ENCODE peak calls at places on chromosome X, in seven cellular contexts. One of them, this sample, is unnamed.

GRCh38 chrX:108000751-108001150 is 18.6 kb upstream of the TEX13B start:
- DNase-seq in left ventricle myocardium inferior: no peak
- DNase-seq in ovary: no peak
- DNase-seq in lower lobe of right lung: no peak
- DNase-seq in heart right ventricle: no peak
- DNase-seq in osteoblast: no peak
- DNase-seq in fibroblast of lung: peak
- DNase-seq in this sample: no peak

GRCh38 chrX:130081421-130082045 is 28.8 kb downstream of the ELF4 start:
- DNase-seq in left ventricle myocardium inferior: no peak
- DNase-seq in heart right ventricle: no peak
- DNase-seq in fibroblast of lung: no peak
- DNase-seq in osteoblast: peak
- DNase-seq in lower lobe of right lung: no peak
- DNase-seq in ovary: no peak
- DNase-seq in this sample: no peak

GRCh38 chrX:920234-920799 is 289.7 kb downstream of the SHOX start:
- DNase-seq in ovary: no peak
- DNase-seq in heart right ventricle: no peak
- DNase-seq in osteoblast: peak
- DNase-seq in fibroblast of lung: no peak
- DNase-seq in left ventricle myocardium inferior: no peak
- DNase-seq in lower lobe of right lung: no peak
- DNase-seq in this sample: no peak

GRCh38 chrX:155612312-155613224 is at the start of gene TMLHE:
- DNase-seq in osteoblast: peak
- DNase-seq in fibroblast of lung: peak
- DNase-seq in left ventricle myocardium inferior: peak
- DNase-seq in ovary: peak
- DNase-seq in lower lobe of right lung: peak
- DNase-seq in heart right ventricle: peak
- DNase-seq in this sample: peak

GRCh38 chrX:71930298-71930697 is 19.7 kb downstream of the NHSL2 start:
- DNase-seq in left ventricle myocardium inferior: no peak
- DNase-seq in heart right ventricle: no peak
- DNase-seq in osteoblast: no peak
- DNase-seq in ovary: no peak
- DNase-seq in fibroblast of lung: no peak
- DNase-seq in lower lobe of right lung: no peak
- DNase-seq in this sample: no peak

GRCh38 chrX:858542-859078 is 228.0 kb downstream of the SHOX start:
- DNase-seq in heart right ventricle: no peak
- DNase-seq in lower lobe of right lung: no peak
- DNase-seq in osteoblast: no peak
- DNase-seq in ovary: no peak
- DNase-seq in fibroblast of lung: no peak
- DNase-seq in left ventricle myocardium inferior: no peak
- DNase-seq in this sample: no peak

GRCh38 chrX:46796574-46797191 is 37.8 kb upstream of the SLC9A7 start:
- DNase-seq in fibroblast of lung: peak
- DNase-seq in heart right ventricle: peak
- DNase-seq in ovary: peak
- DNase-seq in left ventricle myocardium inferior: peak
- DNase-seq in lower lobe of right lung: peak
- DNase-seq in osteoblast: peak
- DNase-seq in this sample: peak

GRCh38 chrX:119757979-119758681 is at the start of gene SOWAHD:
- DNase-seq in lower lobe of right lung: peak
- DNase-seq in osteoblast: peak
- DNase-seq in heart right ventricle: no peak
- DNase-seq in left ventricle myocardium inferior: peak
- DNase-seq in ovary: peak
- DNase-seq in fibroblast of lung: peak
- DNase-seq in this sample: no peak

GRCh38 chrX:38754102-38754790 is 47.0 kb upstream of the MID1IP1 start:
- DNase-seq in left ventricle myocardium inferior: no peak
- DNase-seq in ovary: peak
- DNase-seq in fibroblast of lung: peak
- DNase-seq in osteoblast: no peak
- DNase-seq in heart right ventricle: peak
- DNase-seq in lower lobe of right lung: no peak
- DNase-seq in this sample: no peak

GRCh38 chrX:132461886-132462285 is 27.0 kb downstream of the MBNL3 start:
- DNase-seq in osteoblast: no peak
- DNase-seq in ovary: no peak
- DNase-seq in heart right ventricle: no peak
- DNase-seq in lower lobe of right lung: no peak
- DNase-seq in left ventricle myocardium inferior: no peak
- DNase-seq in fibroblast of lung: no peak
- DNase-seq in this sample: no peak

GRCh38 chrX:20372533-20372932 is 105.8 kb upstream of the RPS6KA3 start:
- DNase-seq in ovary: no peak
- DNase-seq in heart right ventricle: no peak
- DNase-seq in left ventricle myocardium inferior: no peak
- DNase-seq in osteoblast: peak
- DNase-seq in fibroblast of lung: no peak
- DNase-seq in lower lobe of right lung: no peak
- DNase-seq in this sample: no peak

GRCh38 chrX:20373063-20373462 is 106.4 kb upstream of the RPS6KA3 start:
- DNase-seq in osteoblast: no peak
- DNase-seq in fibroblast of lung: no peak
- DNase-seq in left ventricle myocardium inferior: no peak
- DNase-seq in lower lobe of right lung: no peak
- DNase-seq in heart right ventricle: no peak
- DNase-seq in ovary: no peak
- DNase-seq in this sample: no peak

GRCh38 chrX:20374450-20374849 is 107.7 kb upstream of the RPS6KA3 start:
- DNase-seq in ovary: no peak
- DNase-seq in osteoblast: no peak
- DNase-seq in fibroblast of lung: no peak
- DNase-seq in heart right ventricle: no peak
- DNase-seq in lower lobe of right lung: no peak
- DNase-seq in left ventricle myocardium inferior: no peak
- DNase-seq in this sample: no peak

GRCh38 chrX:20378291-20378920 is 111.7 kb upstream of the RPS6KA3 start:
- DNase-seq in heart right ventricle: no peak
- DNase-seq in ovary: no peak
- DNase-seq in osteoblast: peak
- DNase-seq in fibroblast of lung: no peak
- DNase-seq in lower lobe of right lung: no peak
- DNase-seq in left ventricle myocardium inferior: no peak
- DNase-seq in this sample: no peak

GRCh38 chrX:20374866-20375530 is 108.3 kb upstream of the RPS6KA3 start:
- DNase-seq in fibroblast of lung: no peak
- DNase-seq in lower lobe of right lung: no peak
- DNase-seq in left ventricle myocardium inferior: no peak
- DNase-seq in osteoblast: no peak
- DNase-seq in heart right ventricle: no peak
- DNase-seq in ovary: no peak
- DNase-seq in this sample: no peak
- H3K27ac ChIP-seq in fibroblast of lung: no peak
- H3K27ac ChIP-seq in lower lobe of right lung: peak
- H3K27ac ChIP-seq in left ventricle myocardium inferior: peak
- H3K27ac ChIP-seq in osteoblast: no peak
- H3K27ac ChIP-seq in heart right ventricle: no peak
- H3K27ac ChIP-seq in ovary: no peak
- H3K27ac ChIP-seq in this sample: no peak

GRCh38 chrX:13005671-13006473 is 31.0 kb downstream of the TMSB4X start:
- DNase-seq in osteoblast: peak
- DNase-seq in fibroblast of lung: peak
- DNase-seq in lower lobe of right lung: no peak
- DNase-seq in ovary: no peak
- DNase-seq in left ventricle myocardium inferior: no peak
- DNase-seq in heart right ventricle: no peak
- DNase-seq in this sample: no peak

GRCh38 chrX:12999422-12999821 is 24.5 kb downstream of the TMSB4X start:
- DNase-seq in osteoblast: no peak
- DNase-seq in heart right ventricle: no peak
- DNase-seq in ovary: no peak
- DNase-seq in left ventricle myocardium inferior: no peak
- DNase-seq in lower lobe of right lung: no peak
- DNase-seq in fibroblast of lung: no peak
- DNase-seq in this sample: no peak

GRCh38 chrX:13000311-13000811 is 25.5 kb downstream of the TMSB4X start:
- DNase-seq in left ventricle myocardium inferior: no peak
- DNase-seq in lower lobe of right lung: peak
- DNase-seq in heart right ventricle: no peak
- DNase-seq in osteoblast: peak
- DNase-seq in fibroblast of lung: no peak
- DNase-seq in ovary: no peak
- DNase-seq in this sample: no peak

GRCh38 chrX:13001097-13001496 is 26.2 kb downstream of the TMSB4X start:
- DNase-seq in heart right ventricle: no peak
- DNase-seq in fibroblast of lung: no peak
- DNase-seq in osteoblast: no peak
- DNase-seq in left ventricle myocardium inferior: no peak
- DNase-seq in ovary: no peak
- DNase-seq in lower lobe of right lung: no peak
- DNase-seq in this sample: no peak

DNA sequence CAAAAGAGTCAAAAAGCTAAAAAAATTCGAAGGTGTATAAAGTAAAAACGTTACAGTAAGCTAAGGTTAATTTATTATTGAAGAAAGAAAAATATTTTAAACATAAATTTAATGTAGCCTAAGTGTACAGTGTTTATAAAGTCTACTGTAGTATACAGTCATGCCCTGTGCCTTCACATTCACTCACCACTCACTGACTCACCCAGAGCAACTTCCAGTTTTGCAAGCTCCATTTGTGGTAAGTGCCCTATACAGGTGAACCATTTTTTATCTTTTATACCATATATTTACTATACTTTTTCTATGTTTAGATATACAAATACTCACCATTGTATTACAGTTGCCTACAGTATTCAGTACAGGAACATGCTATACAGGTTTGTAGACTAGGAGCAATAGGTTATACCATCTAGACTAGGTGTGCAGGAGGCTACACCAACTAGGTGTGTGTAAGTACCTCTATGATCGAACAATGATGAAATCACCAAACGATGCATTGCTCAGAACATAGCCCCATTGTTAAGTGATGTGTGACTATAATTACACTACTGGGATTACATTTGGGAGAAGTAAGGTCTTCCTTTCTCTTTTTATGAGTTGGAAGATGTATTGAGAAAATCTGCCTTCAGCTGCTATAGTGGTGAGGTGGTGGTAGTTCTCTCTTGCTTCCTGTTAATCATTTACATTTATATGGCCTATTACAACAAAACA is 27.2 kb downstream of the TMSB4X start:
- DNase-seq in osteoblast: no peak
- DNase-seq in left ventricle myocardium inferior: no peak
- DNase-seq in fibroblast of lung: no peak
- DNase-seq in heart right ventricle: no peak
- DNase-seq in lower lobe of right lung: no peak
- DNase-seq in ovary: no peak
- DNase-seq in this sample: no peak
- H3K27ac ChIP-seq in osteoblast: no peak
- H3K27ac ChIP-seq in left ventricle myocardium inferior: no peak
- H3K27ac ChIP-seq in fibroblast of lung: no peak
- H3K27ac ChIP-seq in heart right ventricle: no peak
- H3K27ac ChIP-seq in lower lobe of right lung: no peak
- H3K27ac ChIP-seq in ovary: no peak
- H3K27ac ChIP-seq in this sample: no peak

GRCh38 chrX:48864210-48864609 is 28.8 kb upstream of the PCSK1N start:
- DNase-seq in heart right ventricle: no peak
- DNase-seq in osteoblast: no peak
- DNase-seq in fibroblast of lung: peak
- DNase-seq in left ventricle myocardium inferior: no peak
- DNase-seq in lower lobe of right lung: no peak
- DNase-seq in ovary: no peak
- DNase-seq in this sample: no peak
- H3K27ac ChIP-seq in heart right ventricle: no peak
- H3K27ac ChIP-seq in osteoblast: no peak
- H3K27ac ChIP-seq in fibroblast of lung: no peak
- H3K27ac ChIP-seq in left ventricle myocardium inferior: no peak
- H3K27ac ChIP-seq in lower lobe of right lung: no peak
- H3K27ac ChIP-seq in ovary: no peak
- H3K27ac ChIP-seq in this sample: no peak

DNA sequence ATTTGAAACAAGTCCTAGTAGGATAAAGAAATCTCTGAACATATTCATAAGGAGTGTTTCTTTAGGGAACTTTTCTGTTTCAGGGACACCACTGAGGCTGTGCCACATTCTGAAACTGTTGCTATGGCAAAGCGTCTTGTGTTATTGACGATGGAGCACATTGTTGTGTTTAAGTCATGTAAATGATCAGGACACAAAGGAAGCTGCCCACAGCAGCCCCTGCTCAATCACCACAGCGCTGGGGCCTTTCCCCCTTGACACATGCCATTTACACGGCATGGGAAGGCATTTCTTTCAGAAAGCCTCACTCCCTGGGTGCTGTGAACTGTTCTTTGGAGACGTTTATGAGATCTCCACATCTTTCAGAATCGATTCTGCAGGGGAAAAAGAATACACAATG is 39.8 kb upstream of the MID1 start:
- DNase-seq in ovary: no peak
- DNase-seq in osteoblast: no peak
- DNase-seq in heart right ventricle: no peak
- DNase-seq in lower lobe of right lung: no peak
- DNase-seq in fibroblast of lung: no peak
- DNase-seq in left ventricle myocardium inferior: no peak
- DNase-seq in this sample: no peak
- H3K27ac ChIP-seq in ovary: no peak
- H3K27ac ChIP-seq in osteoblast: no peak
- H3K27ac ChIP-seq in heart right ventricle: no peak
- H3K27ac ChIP-seq in lower lobe of right lung: no peak
- H3K27ac ChIP-seq in fibroblast of lung: no peak
- H3K27ac ChIP-seq in left ventricle myocardium inferior: no peak
- H3K27ac ChIP-seq in this sample: no peak

DNA sequence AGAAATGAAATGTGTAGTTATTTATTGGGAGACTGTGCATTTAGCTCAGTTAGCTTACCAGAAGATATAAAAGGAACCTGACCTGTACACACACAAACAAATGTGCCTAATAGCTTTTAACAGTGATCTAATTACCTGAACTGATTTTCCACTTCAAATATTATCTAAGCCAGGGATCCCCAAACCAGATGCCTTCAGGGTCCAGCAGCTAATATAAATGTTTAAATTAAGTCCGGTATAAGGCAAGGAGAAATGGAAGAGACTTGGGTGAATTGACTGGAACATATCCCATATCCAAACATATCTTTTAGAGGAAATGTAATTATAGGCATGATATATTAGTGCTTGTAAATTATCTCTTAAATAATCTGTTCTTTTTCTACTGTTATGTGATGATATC is 66.7 kb downstream of the CNKSR2 start:
- DNase-seq in fibroblast of lung: no peak
- DNase-seq in heart right ventricle: no peak
- DNase-seq in ovary: no peak
- DNase-seq in osteoblast: no peak
- DNase-seq in lower lobe of right lung: no peak
- DNase-seq in left ventricle myocardium inferior: no peak
- DNase-seq in this sample: no peak
- H3K27ac ChIP-seq in fibroblast of lung: no peak
- H3K27ac ChIP-seq in heart right ventricle: no peak
- H3K27ac ChIP-seq in ovary: no peak
- H3K27ac ChIP-seq in osteoblast: no peak
- H3K27ac ChIP-seq in lower lobe of right lung: no peak
- H3K27ac ChIP-seq in left ventricle myocardium inferior: no peak
- H3K27ac ChIP-seq in this sample: no peak

DNA sequence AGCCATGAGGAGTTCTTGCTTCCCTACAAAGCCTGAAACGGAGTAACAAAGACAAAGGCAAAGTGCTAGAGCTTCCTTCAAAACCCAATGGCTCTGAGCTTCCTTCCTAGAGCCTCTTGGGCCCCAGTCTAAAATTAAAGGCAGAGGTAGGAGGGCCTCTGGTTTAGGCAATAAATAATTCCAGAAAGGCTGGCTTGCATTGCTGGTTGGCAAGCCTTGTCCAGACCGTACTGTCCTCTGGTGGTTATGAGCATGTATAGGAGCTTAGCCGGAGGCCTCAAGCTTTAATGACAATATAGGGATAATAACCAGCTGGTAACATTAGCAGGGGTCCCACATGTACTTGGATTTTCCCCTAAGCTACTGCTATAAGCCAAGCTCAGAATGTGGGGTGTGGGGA is 237.3 kb downstream of the AR start:
- DNase-seq in fibroblast of lung: no peak
- DNase-seq in left ventricle myocardium inferior: no peak
- DNase-seq in lower lobe of right lung: no peak
- DNase-seq in ovary: no peak
- DNase-seq in osteoblast: peak
- DNase-seq in heart right ventricle: peak
- DNase-seq in this sample: peak
- H3K27ac ChIP-seq in fibroblast of lung: no peak
- H3K27ac ChIP-seq in left ventricle myocardium inferior: peak
- H3K27ac ChIP-seq in lower lobe of right lung: peak
- H3K27ac ChIP-seq in ovary: peak
- H3K27ac ChIP-seq in osteoblast: no peak
- H3K27ac ChIP-seq in heart right ventricle: peak
- H3K27ac ChIP-seq in this sample: peak